ENCODE peak calls at places on chromosomes 12 and 14, in six cellular contexts. G is stomach, R is GM12865, E is A549, J is HFF-Myc, Z is colonic mucosa. T is an unnamed sample.

GRCh38 chr12:50566066-50566465 is 61.3 kb downstream of the DIP2B start:
- DNase-seq in G (no peak), R (no peak), Z (no peak), J (no peak), E (no peak), T (no peak)

GRCh38 chr12:130435331-130435730 is 97.6 kb downstream of the PIWIL1 start:
- DNase-seq in E (no peak), Z (no peak), R (no peak), G (no peak), J (no peak), T (no peak)

GRCh38 chr12:53595212-53595611 is 31.0 kb downstream of the ATF7 start:
- DNase-seq in R (no peak), G (no peak), Z (no peak), E (no peak), J (no peak), T (no peak)

GRCh38 chr12:96985515-96986362 is 78.7 kb downstream of the NEDD1 start:
- DNase-seq in Z (no peak), J (no peak), E (peak; percentile 19), G (peak; percentile 35), R (peak; percentile 36), T (peak; percentile 27)

GRCh38 chr12:124386661-124387509 is 92.0 kb downstream of the RFLNA start:
- DNase-seq in Z (no peak), G (no peak), E (no peak), J (no peak), R (no peak), T (no peak)

GRCh38 chr14:88233915-88234314 is 89.2 kb downstream of the KCNK10 start:
- DNase-seq in J (peak; percentile 5), G (no peak), E (no peak), R (peak; percentile 41), Z (peak; percentile 38), T (peak; percentile 9)

GRCh38 chr12:39605996-39606395 is 13.6 kb downstream of the ABCD2 start:
- DNase-seq in R (no peak), J (no peak), G (no peak), E (no peak), Z (no peak), T (no peak)

GRCh38 chr12:5010130-5010529 is 33.5 kb upstream of the KCNA5 start:
- DNase-seq in G (no peak), R (no peak), J (no peak), Z (no peak), E (no peak), T (no peak)

GRCh38 chr14:58270628-58271027 is 26.0 kb downstream of the PSMA3 start:
- DNase-seq in E (no peak), Z (no peak), J (no peak), G (no peak), R (no peak), T (no peak)

GRCh38 chr14:75249958-75250336 is 28.7 kb upstream of the FOS start:
- DNase-seq in J (no peak), E (no peak), G (no peak), Z (no peak), R (peak; percentile 40), T (peak; percentile 25)

GRCh38 chr14:32934891-32935633 is 3.6 kb upstream of the NPAS3 start:
- DNase-seq in J (no peak), G (no peak), R (no peak), Z (no peak), E (no peak), T (no peak)

GRCh38 chr14:22824711-22825359 is 4.9 kb upstream of the MRPL52 start:
- DNase-seq in R (peak; percentile 41), G (no peak), E (peak; percentile 61), Z (no peak), J (peak; percentile 92), T (peak; percentile 76)

GRCh38 chr12:99418379-99418778 is 229.2 kb upstream of the GARIN6 start:
- DNase-seq in J (no peak), E (no peak), R (peak; percentile 31), G (no peak), Z (no peak), T (no peak)

GRCh38 chr14:70525691-70526090 is 9.1 kb downstream of the ADAM20 start:
- DNase-seq in G (no peak), R (no peak), J (no peak), E (no peak), Z (no peak), T (no peak)

GRCh38 chr14:77033622-77034521 is 5.4 kb upstream of the IRF2BPL start:
- DNase-seq in G (peak; percentile 82), E (peak; percentile 92), Z (peak; percentile 90), R (peak; percentile 95), J (no peak), T (peak; percentile 84)

GRCh38 chr14:94904636-94905035 is 134.7 kb upstream of the GSC start:
- DNase-seq in E (no peak), J (no peak), G (no peak), R (no peak), Z (no peak), T (no peak)

GRCh38 chr14:75184447-75184846 is 8.0 kb upstream of the TMED10 start:
- DNase-seq in G (no peak), R (peak; percentile 62), E (no peak), J (no peak), Z (no peak), T (no peak)

GRCh38 chr12:62928632-62929031 is 6.3 kb downstream of the PPM1H start:
- DNase-seq in Z (no peak), R (no peak), E (no peak), G (no peak), J (no peak), T (no peak)

GRCh38 chr12:42705863-42706262 is 116.3 kb upstream of the PRICKLE1 start:
- DNase-seq in Z (peak; percentile 26), E (no peak), J (peak; percentile 56), R (no peak), G (peak; percentile 34), T (no peak)

GRCh38 chr12:60168441-60168840 is 572.6 kb downstream of the SLC16A7 start:
- DNase-seq in Z (no peak), E (no peak), R (no peak), G (no peak), J (no peak), T (no peak)

DNA sequence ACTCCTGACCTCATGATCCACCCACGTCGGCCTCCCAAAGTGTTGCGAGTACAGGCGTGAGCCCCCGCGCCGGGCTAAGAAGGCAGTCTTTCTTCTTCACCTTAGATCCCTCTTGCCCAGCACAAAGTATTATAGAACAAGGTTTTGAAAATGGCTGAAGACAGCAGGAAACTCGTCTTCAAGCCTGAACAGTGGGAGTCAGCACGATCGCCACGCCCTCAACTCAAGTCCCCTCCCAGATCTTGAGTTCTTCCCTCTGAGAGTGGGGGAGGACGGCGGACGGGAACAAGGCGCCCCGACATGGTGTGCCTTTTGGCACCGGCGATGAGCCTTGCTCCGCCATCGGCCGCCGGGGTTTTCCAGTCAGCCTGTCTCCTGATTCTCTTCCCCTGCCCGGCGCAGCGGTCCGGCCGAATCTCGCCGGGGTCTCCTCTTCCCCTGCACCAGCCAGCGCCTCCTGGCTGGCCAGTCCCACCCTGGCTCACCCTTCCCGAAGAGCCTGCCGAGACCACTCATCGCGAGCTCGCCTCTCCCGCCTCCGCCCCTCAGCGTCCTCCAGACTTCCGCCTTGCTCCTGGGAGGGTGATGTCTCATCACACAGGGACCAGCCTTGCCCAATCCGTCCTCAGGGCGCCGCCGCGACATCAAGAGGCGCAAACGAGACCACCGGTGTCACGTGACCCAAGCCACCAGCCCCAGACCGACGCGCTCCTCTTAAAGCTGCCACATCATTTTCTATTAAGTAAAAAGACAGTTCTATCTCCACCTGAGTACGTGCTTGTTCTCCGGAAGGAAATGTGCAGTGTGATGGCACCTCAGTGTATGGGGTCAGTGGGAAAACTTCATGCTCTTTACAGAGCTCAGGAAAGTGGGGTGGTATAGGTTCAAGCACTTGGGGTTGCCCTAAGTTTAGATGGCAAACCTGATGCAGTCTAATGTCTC is at the start of gene CHMP4A:
- DNase-seq in Z (peak; percentile 97), R (peak; percentile 99), G (peak; percentile 94), J (peak; percentile 94), E (peak; percentile 99), T (peak; percentile 98)
- H3K4me3 ChIP-seq in Z (peak within 1 kb of the TSS; percentile 68), R (peak within 1 kb of the TSS; percentile 57), G (peak within 1 kb of the TSS; percentile 55), J (peak within 1 kb of the TSS; percentile 73), E (peak within 1 kb of the TSS; percentile 57), T (peak within 1 kb of the TSS; percentile 76)

GRCh38 chr14:64208981-64209380 is 85.2 kb downstream of the ESR2 start:
- DNase-seq in G (no peak), E (no peak), J (no peak), Z (no peak), R (no peak), T (no peak)

GRCh38 chr14:64209428-64210165 is 84.6 kb downstream of the ESR2 start:
- DNase-seq in E (no peak), J (no peak), Z (peak; percentile 34), R (peak; percentile 57), G (no peak), T (no peak)

GRCh38 chr14:64212666-64213065 is 81.5 kb downstream of the ESR2 start:
- DNase-seq in E (no peak), J (no peak), Z (no peak), R (no peak), G (no peak), T (no peak)

GRCh38 chr14:64208261-64208660 is 85.9 kb downstream of the ESR2 start:
- DNase-seq in G (no peak), E (no peak), J (no peak), Z (no peak), R (no peak), T (no peak)

GRCh38 chr14:64210211-64210610 is 84.0 kb downstream of the ESR2 start:
- DNase-seq in J (no peak), Z (no peak), E (no peak), G (no peak), R (no peak), T (no peak)
- H3K4me3 ChIP-seq in J (no peak overlapping the region), Z (no peak overlapping the region), E (no peak overlapping the region), G (no peak overlapping the region), R (no peak overlapping the region), T (no peak overlapping the region)

GRCh38 chr12:133204264-133204603 is 22.9 kb downstream of the ZNF268 start:
- DNase-seq in E (no peak), Z (no peak), R (no peak), J (no peak), G (no peak), T (no peak)
- H3K4me3 ChIP-seq in E (no peak overlapping the region), Z (no peak overlapping the region), R (no peak overlapping the region), J (no peak overlapping the region), G (no peak overlapping the region), T (no peak overlapping the region)

GRCh38 chr12:57603758-57604453 is 718 bp upstream of the DTX3 start:
- DNase-seq in J (no peak), G (no peak), Z (peak; percentile 38), E (no peak), R (no peak), T (no peak)
- H3K4me3 ChIP-seq in J (peak overlapping the region; percentile 59), G (peak overlapping the region; percentile 89), Z (peak overlapping the region; percentile 49), E (peak overlapping the region; percentile 90), R (peak overlapping the region; percentile 90), T (no peak overlapping the region)

GRCh38 chr14:81330619-81331122 is 69.5 kb downstream of the STON2 start:
- DNase-seq in Z (no peak), R (no peak), G (no peak), J (no peak), E (no peak), T (no peak)
- H3K4me3 ChIP-seq in Z (no peak overlapping the region), R (no peak overlapping the region), G (no peak overlapping the region), J (no peak overlapping the region), E (no peak overlapping the region), T (no peak overlapping the region)